ENCODE peak calls at places on chromosomes 3 and 15, in nine cellular contexts. M, E, Z, N, Q, U, V, R and J are unnamed samples.

GRCh38 chr3:191269289-191270085 is 59.7 kb upstream of the CCDC50 start:
- DNase-seq in M (no peak), E (peak), Z (no peak), N (no peak), Q (no peak), U (no peak), V (peak), R (no peak), J (no peak)

GRCh38 chr3:124882749-124883148 is 4.4 kb downstream of the ITGB5 start:
- DNase-seq in M (no peak), E (no peak), Z (no peak), N (no peak), Q (peak), U (no peak), V (peak), R (no peak), J (no peak)

GRCh38 chr15:55739641-55740040 is 3.3 kb downstream of the PRTG start:
- DNase-seq in M (no peak), E (no peak), Z (no peak), N (no peak), Q (no peak), U (no peak), V (no peak), R (no peak), J (no peak)

GRCh38 chr15:56950979-56951378 is 32.5 kb downstream of the TCF12 start:
- DNase-seq in M (no peak), E (no peak), Z (no peak), N (no peak), Q (no peak), U (no peak), V (no peak), R (no peak), J (no peak)

GRCh38 chr3:36792342-36792741 is 28.0 kb upstream of the DCLK3 start:
- DNase-seq in M (peak), E (no peak), Z (no peak), N (peak), Q (peak), U (no peak), V (peak), R (no peak), J (no peak)

GRCh38 chr3:5115506-5116162 is 6.5 kb upstream of the ARL8B start:
- DNase-seq in M (no peak), E (peak), Z (no peak), N (no peak), Q (peak), U (no peak), V (no peak), R (no peak), J (no peak)

GRCh38 chr3:87706176-87706575 is 352.6 kb downstream of the CGGBP1 start:
- DNase-seq in M (no peak), E (no peak), Z (no peak), N (peak), Q (no peak), U (no peak), V (no peak), R (no peak), J (no peak)

GRCh38 chr3:186786810-186787375 is 3.5 kb downstream of the EIF4A2 start:
- DNase-seq in M (no peak), E (no peak), Z (no peak), N (no peak), Q (peak), U (no peak), V (no peak), R (no peak), J (no peak)

GRCh38 chr3:120393252-120393651 is 44.1 kb upstream of the LRRC58 start:
- DNase-seq in M (no peak), E (peak), Z (no peak), N (peak), Q (peak), U (no peak), V (no peak), R (no peak), J (no peak)

GRCh38 chr3:15753056-15753710 is 44.6 kb downstream of the ANKRD28 start:
- DNase-seq in M (no peak), E (peak), Z (no peak), N (peak), Q (no peak), U (no peak), V (no peak), R (no peak), J (no peak)

GRCh38 chr3:190385835-190386688 is 1.9 kb upstream of the CLDN16 start:
- DNase-seq in M (no peak), E (peak), Z (no peak), N (peak), Q (peak), U (no peak), V (peak), R (no peak), J (no peak)

GRCh38 chr3:75192065-75192658 is 472.0 kb upstream of the FRG2C start:
- DNase-seq in M (peak), E (peak), Z (no peak), N (peak), Q (peak), U (peak), V (peak), R (no peak), J (peak)

GRCh38 chr15:68652141-68652540 is 73.3 kb downstream of the CORO2B start:
- DNase-seq in M (no peak), E (peak), Z (peak), N (peak), Q (peak), U (no peak), V (no peak), R (peak), J (no peak)

GRCh38 chr15:75104804-75105557 is 81.6 kb downstream of the PPCDC start:
- DNase-seq in M (no peak), E (peak), Z (peak), N (peak), Q (peak), U (no peak), V (peak), R (no peak), J (peak)

GRCh38 chr3:53009826-53010539 is 35.9 kb downstream of the SFMBT1 start:
- DNase-seq in M (peak), E (no peak), Z (no peak), N (no peak), Q (no peak), U (no peak), V (no peak), R (no peak), J (no peak)

GRCh38 chr3:112464264-112464663 is 35.0 kb downstream of the BTLA start:
- DNase-seq in M (no peak), E (no peak), Z (no peak), N (no peak), Q (no peak), U (no peak), V (no peak), R (no peak), J (no peak)

GRCh38 chr3:73270839-73271483 is 209.5 kb downstream of the EBLN2 start:
- DNase-seq in M (no peak), E (peak), Z (no peak), N (no peak), Q (no peak), U (no peak), V (no peak), R (no peak), J (no peak)

GRCh38 chr3:152021951-152022461 is 148.6 kb downstream of the SUCNR1 start:
- DNase-seq in M (no peak), E (peak), Z (no peak), N (peak), Q (peak), U (no peak), V (peak), R (no peak), J (no peak)

GRCh38 chr3:190305406-190305805 is 16.8 kb downstream of the CLDN1 start:
- DNase-seq in M (no peak), E (no peak), Z (no peak), N (peak), Q (peak), U (no peak), V (no peak), R (no peak), J (no peak)

GRCh38 chr3:183394150-183394549 is 34.3 kb downstream of the MCF2L2 start:
- DNase-seq in M (no peak), E (peak), Z (no peak), N (peak), Q (no peak), U (no peak), V (no peak), R (no peak), J (no peak)

GRCh38 chr3:194330579-194330978 is 20.5 kb downstream of the CPN2 start:
- DNase-seq in M (no peak), E (peak), Z (peak), N (peak), Q (peak), U (no peak), V (no peak), R (peak), J (no peak)

GRCh38 chr3:28495301-28495700 is 146.7 kb upstream of the AZI2 start:
- DNase-seq in M (no peak), E (no peak), Z (no peak), N (no peak), Q (no peak), U (no peak), V (no peak), R (no peak), J (no peak)

GRCh38 chr15:65413051-65413759 is 9.5 kb downstream of the IGDCC4 start:
- DNase-seq in M (no peak), E (no peak), Z (no peak), N (no peak), Q (no peak), U (no peak), V (no peak), R (no peak), J (no peak)

GRCh38 chr15:62068071-62068786 is 1.5 kb downstream of the C2CD4A start:
- DNase-seq in M (peak), E (peak), Z (peak), N (no peak), Q (peak), U (peak), V (peak), R (no peak), J (peak)

GRCh38 chr15:90711842-90712241 is 5.3 kb upstream of the BLM start:
- DNase-seq in M (no peak), E (no peak), Z (no peak), N (no peak), Q (no peak), U (no peak), V (no peak), R (no peak), J (no peak)

GRCh38 chr3:42191443-42191747 is 74.6 kb downstream of the CCK start:
- DNase-seq in M (no peak), E (no peak), Z (no peak), N (no peak), Q (no peak), U (no peak), V (no peak), R (no peak), J (no peak)